ENCODE peak calls at places on chromosome 19, in eight cellular contexts. N, P, T, G, Q, U, O and Y are unnamed samples.

GRCh38 chr19:45448887-45449299 is 18.9 kb upstream of the FOSB start:
- DNase-seq in N (no peak), P (no peak), T (no peak), G (no peak), Q (no peak), U (no peak), O (no peak), Y (no peak)

GRCh38 chr19:49145485-49146407 is 9.4 kb downstream of the HRC start:
- DNase-seq in N (peak), P (no peak), T (peak), G (peak), Q (peak), U (no peak), O (no peak), Y (peak)

GRCh38 chr19:412356-413355 is 3.7 kb upstream of the C2CD4C start:
- DNase-seq in N (no peak), P (no peak), T (no peak), G (peak), Q (no peak), U (no peak), O (no peak), Y (no peak)

GRCh38 chr19:13238891-13239534 is 88.8 kb downstream of the IER2 start:
- DNase-seq in N (no peak), P (no peak), T (no peak), G (no peak), Q (no peak), U (no peak), O (no peak), Y (no peak)

GRCh38 chr19:27972291-27973040 is 1240.5 kb downstream of the UQCRFS1 start:
- DNase-seq in N (no peak), P (no peak), T (no peak), G (no peak), Q (no peak), U (peak), O (no peak), Y (no peak)

GRCh38 chr19:21210037-21210621 is 68.3 kb downstream of the ZNF431 start:
- DNase-seq in N (no peak), P (no peak), T (no peak), G (no peak), Q (no peak), U (no peak), O (no peak), Y (no peak)

GRCh38 chr19:45958320-45958719 is 15.3 kb downstream of the NOVA2 start:
- DNase-seq in N (no peak), P (no peak), T (no peak), G (no peak), Q (no peak), U (no peak), O (no peak), Y (no peak)

GRCh38 chr19:19078801-19079200 is 15.0 kb downstream of the SLC25A42 start:
- DNase-seq in N (no peak), P (no peak), T (no peak), G (no peak), Q (no peak), U (no peak), O (no peak), Y (no peak)

GRCh38 chr19:906480-906879 is 6.5 kb downstream of the R3HDM4 start:
- DNase-seq in N (no peak), P (no peak), T (no peak), G (no peak), Q (no peak), U (no peak), O (no peak), Y (no peak)

GRCh38 chr19:50801107-50801506 is 10.9 kb downstream of the ACP4 start:
- DNase-seq in N (no peak), P (no peak), T (no peak), G (no peak), Q (no peak), U (no peak), O (no peak), Y (no peak)

GRCh38 chr19:39890755-39891551 is 43.5 kb downstream of the FCGBP start:
- DNase-seq in N (no peak), P (no peak), T (no peak), G (no peak), Q (no peak), U (no peak), O (no peak), Y (peak)

GRCh38 chr19:3411636-3412035 is 45.3 kb downstream of the NFIC start:
- DNase-seq in N (no peak), P (no peak), T (no peak), G (no peak), Q (no peak), U (no peak), O (no peak), Y (no peak)

GRCh38 chr19:44258835-44259413 is 762 bp upstream of the ZNF233 start:
- DNase-seq in N (no peak), P (no peak), T (no peak), G (no peak), Q (no peak), U (no peak), O (no peak), Y (no peak)

GRCh38 chr19:16442386-16443276 is 29.1 kb downstream of the EPS15L1 start:
- DNase-seq in N (no peak), P (no peak), T (no peak), G (no peak), Q (no peak), U (no peak), O (no peak), Y (no peak)

GRCh38 chr19:47253467-47253881 is 2.9 kb upstream of the CCDC9 start:
- DNase-seq in N (no peak), P (no peak), T (no peak), G (no peak), Q (no peak), U (peak), O (peak), Y (no peak)

GRCh38 chr19:35038623-35039512 is 2.7 kb upstream of the HPN start:
- DNase-seq in N (no peak), P (no peak), T (no peak), G (no peak), Q (no peak), U (no peak), O (no peak), Y (no peak)

GRCh38 chr19:46031781-46032596 is 8.8 kb downstream of the IGFL4 start:
- DNase-seq in N (no peak), P (no peak), T (no peak), G (no peak), Q (no peak), U (no peak), O (no peak), Y (no peak)

GRCh38 chr19:49129238-49129583 is 9.9 kb downstream of the PPFIA3 start:
- DNase-seq in N (no peak), P (no peak), T (no peak), G (peak), Q (no peak), U (no peak), O (no peak), Y (no peak)

GRCh38 chr19:50051964-50052363 is 26.2 kb downstream of the ZNF473 start:
- DNase-seq in N (no peak), P (no peak), T (no peak), G (no peak), Q (no peak), U (no peak), O (no peak), Y (no peak)

GRCh38 chr19:38206006-38206745 is 17.8 kb downstream of the DPF1 start:
- DNase-seq in N (no peak), P (no peak), T (no peak), G (no peak), Q (no peak), U (no peak), O (no peak), Y (no peak)

GRCh38 chr19:48741222-48741999 is 1.0 kb upstream of the RASIP1 start:
- DNase-seq in N (no peak), P (no peak), T (no peak), G (peak), Q (no peak), U (no peak), O (no peak), Y (no peak)

GRCh38 chr19:20038358-20039202 is 725 bp downstream of the ZNF682 start:
- DNase-seq in N (no peak), P (no peak), T (no peak), G (no peak), Q (no peak), U (peak), O (no peak), Y (no peak)

GRCh38 chr19:32287086-32287485 is 58.3 kb upstream of the ZNF507 start:
- DNase-seq in N (no peak), P (no peak), T (no peak), G (no peak), Q (no peak), U (no peak), O (no peak), Y (no peak)

GRCh38 chr19:45115809-45116615 is 23.0 kb downstream of the PPP1R37 start:
- DNase-seq in N (no peak), P (no peak), T (no peak), G (no peak), Q (no peak), U (no peak), O (no peak), Y (peak)

GRCh38 chr19:39303373-39304184 is 7.4 kb downstream of the IFNL1 start:
- DNase-seq in N (no peak), P (no peak), T (no peak), G (peak), Q (no peak), U (no peak), O (no peak), Y (no peak)

GRCh38 chr19:45469132-45469834 is 1.5 kb downstream of the FOSB start:
- DNase-seq in N (peak), P (no peak), T (peak), G (peak), Q (no peak), U (peak), O (peak), Y (peak)

GRCh38 chr19:15280915-15281683 is 48.9 kb upstream of the EPHX3 start:
- DNase-seq in N (peak), P (peak), T (no peak), G (no peak), Q (no peak), U (peak), O (peak), Y (no peak)

GRCh38 chr19:55580628-55581144 is at the start of gene ZNF579:
- DNase-seq in N (peak), P (peak), T (peak), G (peak), Q (peak), U (peak), O (peak), Y (peak)

GRCh38 chr19:58568731-58569130 is 4.4 kb downstream of the MZF1 start:
- DNase-seq in N (peak), P (no peak), T (no peak), G (no peak), Q (no peak), U (no peak), O (no peak), Y (peak)

GRCh38 chr19:17303167-17303939 is at the start of gene ABHD8:
- DNase-seq in N (peak), P (peak), T (peak), G (peak), Q (peak), U (peak), O (peak), Y (peak)

GRCh38 chr19:13025819-13026477 is 30.7 kb downstream of the NFIX start:
- DNase-seq in N (no peak), P (no peak), T (no peak), G (no peak), Q (no peak), U (no peak), O (no peak), Y (no peak)

GRCh38 chr19:7905859-7906258 is 2.2 kb downstream of the MAP2K7 start:
- DNase-seq in N (no peak), P (no peak), T (no peak), G (no peak), Q (no peak), U (no peak), O (no peak), Y (no peak)
- TF ChIP-seq CTCF in N (no peak), P (no peak), T (no peak), G (no peak), Q (no peak), U (no peak), O (no peak), Y (no peak)

DNA sequence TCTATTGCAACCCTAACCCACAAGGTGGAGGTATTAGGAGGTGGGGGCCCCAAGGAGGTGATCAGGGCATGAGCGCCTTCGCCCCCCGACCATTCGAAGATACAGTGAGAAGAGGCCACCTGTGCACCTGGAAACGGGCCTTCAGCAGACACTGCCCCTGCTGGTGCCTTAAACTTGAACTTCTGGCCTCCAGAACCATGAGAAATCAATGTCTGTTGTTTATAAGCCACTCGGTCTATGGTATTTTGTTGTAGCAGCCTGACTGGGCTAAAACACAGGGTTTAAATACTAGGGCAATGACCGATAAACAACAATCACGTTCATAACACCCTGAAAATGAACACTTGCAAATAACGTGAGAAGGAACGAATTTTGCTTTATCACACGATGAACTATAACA is 85.2 kb upstream of the USP29 start:
- DNase-seq in N (no peak), P (no peak), T (no peak), G (no peak), Q (no peak), U (no peak), O (no peak), Y (no peak)
- TF ChIP-seq CTCF in N (no peak), P (no peak), T (no peak), G (no peak), Q (no peak), U (no peak), O (no peak), Y (no peak)

GRCh38 chr19:2337329-2337707 is 8.8 kb downstream of the SPPL2B start:
- DNase-seq in N (no peak), P (no peak), T (peak), G (peak), Q (no peak), U (peak), O (no peak), Y (no peak)
- TF ChIP-seq CTCF in N (peak), P (peak), T (peak), G (no peak), Q (no peak), U (peak), O (no peak), Y (no peak)

DNA sequence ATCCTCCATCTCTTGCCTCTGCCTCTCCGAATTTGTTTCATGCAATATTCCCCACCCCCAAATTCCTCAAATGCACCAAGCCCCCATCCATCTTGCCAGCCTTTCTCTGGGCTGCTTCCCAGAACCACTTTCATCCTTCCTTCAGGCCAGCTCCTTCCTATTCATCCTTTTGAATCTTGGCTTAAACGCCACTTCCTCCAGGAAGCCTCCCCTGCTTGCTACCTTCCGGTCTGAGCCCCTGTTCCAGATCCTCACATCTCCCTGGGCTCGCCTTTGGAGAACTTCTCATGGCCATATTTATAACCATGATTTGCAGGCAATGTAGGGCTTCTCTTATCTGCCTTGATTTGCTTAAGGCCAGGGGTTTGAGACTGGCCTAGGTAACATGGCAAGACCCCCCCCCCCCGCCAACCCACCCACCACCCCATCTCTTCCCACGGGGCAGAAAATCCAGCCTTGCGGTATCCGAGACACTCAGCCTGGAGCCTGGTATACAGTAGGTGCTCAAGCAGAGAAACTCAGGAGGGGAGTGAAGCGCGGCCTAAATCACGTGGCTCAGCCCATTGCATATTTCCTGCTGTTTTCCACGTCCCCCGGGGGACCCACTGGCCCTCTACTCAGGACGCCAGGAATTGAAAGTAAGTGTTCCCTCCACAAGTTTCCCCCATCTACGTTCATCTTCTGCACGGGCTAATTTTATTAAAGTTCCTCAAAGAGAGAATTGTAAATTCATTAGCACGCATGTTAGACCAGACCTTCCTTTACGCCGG is 151.9 kb downstream of the PTPRS start:
- DNase-seq in N (no peak), P (no peak), T (no peak), G (no peak), Q (no peak), U (no peak), O (no peak), Y (no peak)
- TF ChIP-seq CTCF in N (no peak), P (no peak), T (no peak), G (no peak), Q (no peak), U (no peak), O (no peak), Y (no peak)

GRCh38 chr19:10756371-10756770 is 38.5 kb downstream of the DNM2 start:
- DNase-seq in N (no peak), P (no peak), T (no peak), G (no peak), Q (no peak), U (no peak), O (no peak), Y (no peak)

GRCh38 chr19:10756791-10757190 is 38.9 kb downstream of the DNM2 start:
- DNase-seq in N (no peak), P (no peak), T (no peak), G (no peak), Q (no peak), U (no peak), O (no peak), Y (no peak)

GRCh38 chr19:10761443-10762242 is 43.8 kb downstream of the DNM2 start:
- DNase-seq in N (no peak), P (no peak), T (no peak), G (peak), Q (no peak), U (no peak), O (no peak), Y (no peak)

GRCh38 chr19:10760268-10760944 is 42.5 kb downstream of the DNM2 start:
- DNase-seq in N (no peak), P (no peak), T (no peak), G (no peak), Q (no peak), U (no peak), O (no peak), Y (no peak)

GRCh38 chr19:10758978-10759377 is 41.1 kb downstream of the DNM2 start:
- DNase-seq in N (no peak), P (no peak), T (no peak), G (no peak), Q (no peak), U (no peak), O (no peak), Y (no peak)
- TF ChIP-seq CTCF in N (no peak), P (no peak), T (no peak), G (no peak), Q (no peak), U (no peak), O (no peak), Y (no peak)